ENCODE peak calls at places on chromosome 7, in four cellular contexts. N is IMR-90, L is H9, O is neuronal stem cell. Q is an unnamed sample.

GRCh38 chr7:123633553-123633952 is 22.1 kb upstream of the LMOD2 start:
- DNase-seq in N (peak; percentile 77), L (no peak), O (no peak), Q (peak; percentile 96)

GRCh38 chr7:47622946-47623640 is 41.2 kb upstream of the TNS3 start:
- DNase-seq in N (peak; percentile 97), L (no peak), O (no peak), Q (peak; percentile 45)

GRCh38 chr7:71682841-71683341 is 550.9 kb downstream of the GALNT17 start:
- DNase-seq in N (no peak), L (peak; percentile 69), O (peak; percentile 48), Q (no peak)

GRCh38 chr7:100865971-100866720 is 1.0 kb upstream of the TRIP6 start:
- DNase-seq in N (no peak), L (no peak), O (no peak), Q (no peak)

GRCh38 chr7:66847879-66848810 is 72.9 kb upstream of the TMEM248 start:
- DNase-seq in N (peak; percentile 91), L (peak; percentile 55), O (no peak), Q (peak; percentile 16)

GRCh38 chr7:138679793-138680192 is 21.4 kb downstream of the SVOPL start:
- DNase-seq in N (no peak), L (no peak), O (no peak), Q (no peak)

GRCh38 chr7:14639801-14640200 is 262.8 kb downstream of the DGKB start:
- DNase-seq in N (no peak), L (no peak), O (no peak), Q (no peak)

GRCh38 chr7:76225379-76225778 is 23.7 kb downstream of the SRRM3 start:
- DNase-seq in N (peak; percentile 23), L (peak; percentile 82), O (peak; percentile 66), Q (no peak)

GRCh38 chr7:92402920-92403759 is 44.1 kb upstream of the GATAD1 start:
- DNase-seq in N (peak; percentile 79), L (no peak), O (no peak), Q (peak; percentile 24)

GRCh38 chr7:142805350-142806020 is 34.7 kb downstream of the PRSS2 start:
- DNase-seq in N (no peak), L (no peak), O (no peak), Q (no peak)

GRCh38 chr7:92837214-92837749 is 909 bp upstream of the CDK6 start:
- DNase-seq in N (peak; percentile 35), L (no peak), O (no peak), Q (peak; percentile 9)

GRCh38 chr7:84247591-84247990 is 53.0 kb upstream of the SEMA3A start:
- DNase-seq in N (peak; percentile 91), L (no peak), O (no peak), Q (no peak)

GRCh38 chr7:105653441-105654005 is 72.2 kb upstream of the EFCAB10 start:
- DNase-seq in N (no peak), L (no peak), O (no peak), Q (no peak)

GRCh38 chr7:155153676-155154075 is 83.6 kb downstream of the HTR5A start:
- DNase-seq in N (no peak), L (no peak), O (no peak), Q (no peak)

GRCh38 chr7:154484406-154484805 is 432.2 kb downstream of the DPP6 start:
- DNase-seq in N (no peak), L (peak; percentile 47), O (no peak), Q (no peak)

GRCh38 chr7:138388673-138389491 is 71.2 kb upstream of the TRIM24 start:
- DNase-seq in N (no peak), L (no peak), O (no peak), Q (peak; percentile 96)

GRCh38 chr7:95046494-95047240 is 139.3 kb downstream of the PPP1R9A start:
- DNase-seq in N (no peak), L (no peak), O (no peak), Q (no peak)

GRCh38 chr7:65448824-65449504 is 75.3 kb downstream of the ZNF92 start:
- DNase-seq in N (peak; percentile 72), L (no peak), O (no peak), Q (no peak)

GRCh38 chr7:7943951-7944350 is 24.6 kb upstream of the GLCCI1 start:
- DNase-seq in N (no peak), L (no peak), O (no peak), Q (no peak)

GRCh38 chr7:108455833-108456677 is at the start of gene NRCAM:
- DNase-seq in N (no peak), L (peak; percentile 94), O (peak; percentile 85), Q (no peak)

GRCh38 chr7:116164552-116164951 is 45.8 kb upstream of the TES start:
- DNase-seq in N (peak; percentile 68), L (no peak), O (no peak), Q (no peak)

GRCh38 chr7:126419047-126419446 is 833.7 kb downstream of the GRM8 start:
- DNase-seq in N (no peak), L (no peak), O (no peak), Q (no peak)

GRCh38 chr7:36279251-36279925 is 110.3 kb upstream of the ANLN start:
- DNase-seq in N (peak; percentile 63), L (no peak), O (no peak), Q (no peak)

GRCh38 chr7:24727165-24728120 is 29.8 kb downstream of the GSDME start:
- DNase-seq in N (no peak), L (no peak), O (no peak), Q (no peak)

GRCh38 chr7:99714171-99714570 is 20.8 kb downstream of the CYP3A7 start:
- DNase-seq in N (peak; percentile 11), L (no peak), O (no peak), Q (peak; percentile 36)

GRCh38 chr7:149427893-149428292 is 33.0 kb downstream of the ZNF777 start:
- DNase-seq in N (no peak), L (no peak), O (no peak), Q (no peak)

GRCh38 chr7:104791065-104791464 is 222.9 kb upstream of the KMT2E start:
- DNase-seq in N (no peak), L (no peak), O (no peak), Q (no peak)

GRCh38 chr7:117997862-117998825 is 124.9 kb upstream of the CTTNBP2 start:
- DNase-seq in N (no peak), L (no peak), O (no peak), Q (peak; percentile 57)

GRCh38 chr7:158891922-158892321 is 35.6 kb downstream of the DYNC2I1 start:
- DNase-seq in N (no peak), L (no peak), O (no peak), Q (no peak)

GRCh38 chr7:78437118-78437517 is 638.5 kb downstream of the PHTF2 start:
- DNase-seq in N (peak; percentile 78), L (no peak), O (no peak), Q (peak; percentile 66)

GRCh38 chr7:138538518-138538917 is 78.5 kb downstream of the TRIM24 start:
- DNase-seq in N (peak; percentile 55), L (no peak), O (no peak), Q (no peak)

GRCh38 chr7:1946461-1947450 is 276.7 kb downstream of the ELFN1 start:
- DNase-seq in N (no peak), L (no peak), O (no peak), Q (no peak)

GRCh38 chr7:138287549-138287948 is 172.5 kb upstream of the TRIM24 start:
- DNase-seq in N (no peak), L (no peak), O (no peak), Q (no peak)

GRCh38 chr7:155580367-155580766 is 34.0 kb upstream of the CNPY1 start:
- DNase-seq in N (no peak), L (no peak), O (no peak), Q (no peak)

GRCh38 chr7:143485500-143485899 is 7.8 kb downstream of the TAS2R41 start:
- DNase-seq in N (peak; percentile 54), L (no peak), O (no peak), Q (peak; percentile 78)

GRCh38 chr7:116614509-116615285 is 57.3 kb upstream of the MET start:
- DNase-seq in N (no peak), L (no peak), O (no peak), Q (no peak)

GRCh38 chr7:136309407-136309806 is 332.2 kb upstream of the MTPN start:
- DNase-seq in N (no peak), L (no peak), O (no peak), Q (no peak)

GRCh38 chr7:55415173-55415778 is 50.1 kb downstream of the LANCL2 start:
- DNase-seq in N (peak; percentile 65), L (peak; percentile 75), O (peak; percentile 74), Q (peak; percentile 80)

GRCh38 chr7:159143780-159144755 is 599 bp downstream of the VIPR2 start:
- DNase-seq in N (no peak), L (peak; percentile 47), O (peak; percentile 23), Q (no peak)

GRCh38 chr7:39951156-39951942 is 1.3 kb downstream of the CDK13 start:
- DNase-seq in N (peak; percentile 52), L (peak; percentile 77), O (peak; percentile 62), Q (peak; percentile 58)

GRCh38 chr7:39950473-39951155 is 558 bp downstream of the CDK13 start:
- DNase-seq in N (peak; percentile 40), L (no peak), O (peak; percentile 40), Q (peak; percentile 52)

GRCh38 chr7:39952378-39952777 is 2.3 kb downstream of the CDK13 start:
- DNase-seq in N (peak; percentile 54), L (no peak), O (no peak), Q (peak; percentile 58)

GRCh38 chr7:39952791-39953190 is 2.7 kb downstream of the CDK13 start:
- DNase-seq in N (peak; percentile 15), L (no peak), O (no peak), Q (no peak)

GRCh38 chr7:39951943-39952194 is 1.8 kb downstream of the CDK13 start:
- DNase-seq in N (no peak), L (no peak), O (no peak), Q (no peak)
- H3K18ac ChIP-seq in N (peak overlapping the region; percentile 47), L (no peak overlapping the region), O (peak overlapping the region; percentile 98), Q (peak overlapping the region; percentile 91)

DNA sequence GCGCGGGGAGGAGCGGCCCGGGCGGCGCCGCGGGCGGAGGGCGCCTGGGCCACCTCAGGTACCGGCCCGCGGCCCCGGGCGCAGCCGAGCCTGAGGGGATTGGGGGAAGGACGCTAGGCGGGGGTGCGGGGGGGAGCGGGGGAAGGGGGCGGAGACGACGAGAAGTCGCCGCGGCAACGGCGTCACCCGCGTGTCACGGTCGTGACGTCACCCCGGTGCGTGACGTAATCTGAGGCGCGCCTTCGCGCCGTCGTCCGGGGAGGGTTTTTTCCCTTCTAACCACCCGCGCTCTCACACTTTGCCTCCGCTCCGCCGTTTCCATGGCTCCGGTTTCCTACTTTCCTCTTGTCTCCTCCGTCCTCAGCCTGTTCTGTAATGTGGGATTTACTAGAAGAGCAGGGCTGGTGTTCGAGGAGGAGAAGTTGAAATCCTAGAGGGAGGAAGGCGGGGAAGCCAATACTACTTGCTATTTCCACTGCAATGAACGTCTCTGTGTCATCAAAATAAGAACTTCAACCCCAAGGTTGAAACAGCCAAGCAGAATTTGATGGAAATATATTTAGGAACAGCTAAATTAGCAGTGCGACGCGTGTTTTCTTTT is at the start of gene BRAF:
- DNase-seq in N (peak; percentile 88), L (peak; percentile 83), O (peak; percentile 93), Q (peak; percentile 99)
- H3K14ac ChIP-seq in N (peak within 1 kb of the TSS; percentile 89), L (peak within 1 kb of the TSS; percentile 74), O (peak within 1 kb of the TSS; percentile 66), Q (peak within 1 kb of the TSS; percentile 99)

DNA sequence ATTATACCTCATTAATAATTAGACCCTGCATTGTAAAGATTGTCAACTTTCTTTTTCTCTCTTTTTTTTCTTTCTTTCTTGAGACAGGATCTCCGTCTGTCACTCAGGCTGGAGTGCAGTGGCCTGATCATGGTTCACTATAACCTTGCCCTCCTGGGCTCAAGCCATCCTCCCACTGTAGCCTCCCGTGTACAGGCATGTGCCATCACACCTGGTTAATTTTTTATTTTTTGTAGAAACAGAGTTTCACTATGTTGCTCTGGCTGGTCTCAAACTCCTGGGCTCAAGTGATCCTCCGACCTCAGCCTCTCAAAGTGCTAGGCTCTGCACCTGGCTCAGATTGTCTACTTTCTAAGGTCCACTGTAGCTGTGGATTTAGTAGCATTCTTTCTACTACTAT is 50.7 kb downstream of the MDFIC start:
- DNase-seq in N (no peak), L (no peak), O (no peak), Q (no peak)
- H2BK120ac ChIP-seq in N (no peak overlapping the region), L (no peak overlapping the region), O (no peak overlapping the region), Q (no peak overlapping the region)

GRCh38 chr7:30802812-30803211 is 31.6 kb downstream of the MINDY4 start:
- DNase-seq in N (no peak), L (no peak), O (no peak), Q (no peak)
- H3K18ac ChIP-seq in N (peak overlapping the region; percentile 26), L (no peak overlapping the region), O (no peak overlapping the region), Q (no peak overlapping the region)

Q was measured in trophoblast cell.